ENCODE peak calls at places on chromosome 19, in four cellular contexts. I is thoracic aorta, P is endothelial cell, H is glutamatergic neuron. Y is an unnamed sample.

GRCh38 chr19:46131485-46132143 is 7.1 kb upstream of the IGFL3 start:
- DNase-seq in P (no peak), H (no peak), I (no peak), Y (no peak)

GRCh38 chr19:31095100-31095804 is 254.0 kb downstream of the TSHZ3 start:
- DNase-seq in H (no peak), I (no peak), P (no peak), Y (no peak)

GRCh38 chr19:7861619-7862412 is 12.4 kb downstream of the PRR36 start:
- DNase-seq in P (no peak), I (no peak), H (peak), Y (no peak)

GRCh38 chr19:10009714-10010224 is 535 bp downstream of the COL5A3 start:
- DNase-seq in I (no peak), P (no peak), H (no peak), Y (no peak)

GRCh38 chr19:38288127-38288855 is 15.8 kb upstream of the C19orf33 start:
- DNase-seq in P (no peak), H (no peak), I (no peak), Y (no peak)

GRCh38 chr19:23384166-23384565 is 11.1 kb downstream of the ZNF91 start:
- DNase-seq in H (no peak), P (no peak), I (no peak), Y (no peak)

GRCh38 chr19:33399745-33400681 is 26.5 kb downstream of the CEBPG start:
- DNase-seq in P (no peak), I (no peak), H (peak), Y (no peak)

GRCh38 chr19:3443840-3444694 is 36.3 kb downstream of the SMIM24 start:
- DNase-seq in I (no peak), H (peak), P (peak), Y (no peak)

GRCh38 chr19:56765107-56765506 is 75.4 kb downstream of the PEG3 start:
- DNase-seq in I (no peak), P (no peak), H (peak), Y (peak)

GRCh38 chr19:7230826-7231225 is 63.4 kb downstream of the INSR start:
- DNase-seq in H (no peak), P (no peak), I (no peak), Y (no peak)

GRCh38 chr19:43313711-43314495 is 39.6 kb upstream of the CD177 start:
- DNase-seq in H (no peak), P (no peak), I (no peak), Y (no peak)

GRCh38 chr19:6065685-6066365 is 44.5 kb downstream of the RFX2 start:
- DNase-seq in I (no peak), P (peak), H (no peak), Y (peak)

GRCh38 chr19:23395041-23395721 is at the start of gene ZNF91:
- DNase-seq in H (peak), P (peak), I (peak), Y (peak)

GRCh38 chr19:19039901-19040300 is 6.5 kb downstream of the ARMC6 start:
- DNase-seq in H (no peak), P (no peak), I (no peak), Y (no peak)

GRCh38 chr19:6048348-6048747 is 62.0 kb downstream of the RFX2 start:
- DNase-seq in I (no peak), P (no peak), H (no peak), Y (no peak)

GRCh38 chr19:21707065-21707464 is 60.3 kb downstream of the ZNF100 start:
- DNase-seq in P (no peak), H (no peak), I (no peak), Y (no peak)

GRCh38 chr19:4014541-4015491 is 7.3 kb downstream of the PIAS4 start:
- DNase-seq in I (no peak), P (no peak), H (no peak), Y (no peak)

GRCh38 chr19:46904114-46905060 is 43.6 kb downstream of the ARHGAP35 start:
- DNase-seq in I (no peak), H (no peak), P (no peak), Y (no peak)

GRCh38 chr19:5204212-5204611 is 136.4 kb downstream of the PTPRS start:
- DNase-seq in I (no peak), P (no peak), H (no peak), Y (no peak)

GRCh38 chr19:47492137-47492533 is 8.1 kb upstream of the KPTN start:
- DNase-seq in P (no peak), H (no peak), I (no peak), Y (no peak)

GRCh38 chr19:29831041-29831548 is 19.3 kb downstream of the CCNE1 start:
- DNase-seq in I (no peak), H (no peak), P (no peak), Y (no peak)

GRCh38 chr19:32651729-32652140 is 23.2 kb downstream of the ANKRD27 start:
- DNase-seq in H (peak), I (no peak), P (no peak), Y (no peak)

GRCh38 chr19:58483776-58484175 is 7.6 kb downstream of the ZNF446 start:
- DNase-seq in H (no peak), P (no peak), I (no peak), Y (no peak)

GRCh38 chr19:44582581-44583265 is 30.6 kb upstream of the IGSF23 start:
- DNase-seq in P (peak), H (peak), I (no peak), Y (no peak)
- TF ChIP-seq CTCF in P (peak), H (peak), I (peak), Y (no peak)

DNA sequence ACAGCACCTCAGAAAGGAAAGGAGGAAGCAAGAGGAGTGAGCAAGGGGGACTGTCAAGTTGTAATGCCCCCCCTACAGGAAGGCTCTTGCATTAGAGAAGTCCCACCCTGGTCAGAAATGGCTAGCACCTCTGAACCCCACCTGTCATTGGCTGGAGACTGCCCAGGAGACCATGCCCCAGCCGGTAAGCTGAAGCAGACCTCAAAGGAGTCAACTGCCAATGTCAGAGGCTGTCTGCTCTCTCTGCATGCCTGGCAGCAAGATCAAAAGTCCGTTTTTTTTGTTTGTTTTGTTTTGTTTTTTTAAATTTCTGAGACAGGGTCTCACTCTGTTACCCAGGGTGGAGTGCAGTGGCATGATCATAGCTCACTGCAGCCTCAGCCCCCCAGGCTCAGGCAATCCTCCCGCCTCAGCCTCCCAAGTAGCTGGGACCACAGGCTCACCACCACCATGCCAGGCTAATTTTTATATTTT is 8.1 kb upstream of the BCL3 start:
- DNase-seq in I (no peak), H (no peak), P (no peak), Y (no peak)
- TF ChIP-seq CTCF in I (no peak), H (no peak), P (no peak), Y (no peak)

GRCh38 chr19:35612559-35613321 is at the start of gene HAUS5:
- DNase-seq in I (peak), P (peak), H (peak), Y (peak)
- TF ChIP-seq CTCF in I (no peak), P (no peak), H (no peak), Y (no peak)

GRCh38 chr19:50460161-50460765 is 16.0 kb upstream of the EMC10 start:
- DNase-seq in P (no peak), I (no peak), H (no peak), Y (no peak)
- TF ChIP-seq CTCF in P (no peak), I (no peak), H (no peak), Y (no peak)

GRCh38 chr19:14977128-14977527 is 2.5 kb downstream of the SLC1A6 start:
- DNase-seq in P (no peak), H (no peak), I (no peak), Y (no peak)

GRCh38 chr19:14974488-14974887 is 5.2 kb downstream of the SLC1A6 start:
- DNase-seq in H (no peak), P (no peak), I (no peak), Y (no peak)

GRCh38 chr19:14978377-14978776 is 1.3 kb downstream of the SLC1A6 start:
- DNase-seq in I (no peak), H (no peak), P (no peak), Y (no peak)

GRCh38 chr19:14979498-14980255 is at the start of gene SLC1A6:
- DNase-seq in I (no peak), P (peak), H (peak), Y (no peak)

DNA sequence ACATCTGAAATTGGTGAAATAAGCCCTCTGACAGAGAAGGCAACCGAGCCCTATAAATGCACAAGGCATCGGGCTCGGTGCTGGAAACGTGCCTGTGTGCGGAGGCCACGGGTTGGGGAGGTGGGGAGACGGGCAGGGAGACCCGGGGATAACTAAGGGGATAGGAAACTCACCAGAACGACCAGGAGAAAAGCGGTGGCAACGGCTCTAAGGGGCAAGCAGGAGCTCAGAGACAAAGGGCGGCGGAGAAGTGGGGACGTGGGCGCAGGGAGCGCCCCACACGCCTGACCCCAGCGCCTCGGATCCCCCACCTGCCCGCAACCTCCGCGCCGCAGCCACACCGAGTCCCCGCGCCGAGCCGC is 547 bp downstream of the SLC1A6 start:
- DNase-seq in H (peak), I (no peak), P (no peak), Y (no peak)
- TF ChIP-seq CTCF in H (no peak), I (no peak), P (no peak), Y (no peak)

GRCh38 chr19:11111117-11111770 is 22.0 kb downstream of the LDLR start:
- DNase-seq in H (no peak), P (no peak), I (no peak), Y (no peak)
- TF ChIP-seq CTCF in H (no peak), P (no peak), I (no peak), Y (no peak)

Y was measured in omental fat pad.